ENCODE peak calls at places on chromosome 18, in ten cellular contexts. One of them, this sample, is unnamed.

GRCh38 chr18:33665630-33666029 is 87.6 kb downstream of the ASXL3 start:
- DNase-seq in omental fat pad: no peak
- DNase-seq in lower leg skin: no peak
- DNase-seq in epithelial cell of esophagus: no peak
- DNase-seq in CD4-positive, alpha-beta T cell: no peak
- DNase-seq in HFFc6: no peak
- DNase-seq in GM20000: no peak
- DNase-seq in progenitor cell of endocrine pancreas: no peak
- DNase-seq in SK-N-SH: no peak
- DNase-seq in cardiac muscle cell: no peak
- DNase-seq in this sample: no peak

GRCh38 chr18:79191418-79191817 is 122.2 kb downstream of the ATP9B start:
- DNase-seq in omental fat pad: no peak
- DNase-seq in lower leg skin: no peak
- DNase-seq in epithelial cell of esophagus: no peak
- DNase-seq in CD4-positive, alpha-beta T cell: no peak
- DNase-seq in HFFc6: no peak
- DNase-seq in GM20000: no peak
- DNase-seq in progenitor cell of endocrine pancreas: no peak
- DNase-seq in SK-N-SH: no peak
- DNase-seq in cardiac muscle cell: no peak
- DNase-seq in this sample: no peak

GRCh38 chr18:59451963-59452362 is 92.9 kb upstream of the LMAN1 start:
- DNase-seq in omental fat pad: no peak
- DNase-seq in lower leg skin: no peak
- DNase-seq in epithelial cell of esophagus: no peak
- DNase-seq in CD4-positive, alpha-beta T cell: no peak
- DNase-seq in HFFc6: no peak
- DNase-seq in GM20000: no peak
- DNase-seq in progenitor cell of endocrine pancreas: no peak
- DNase-seq in SK-N-SH: no peak
- DNase-seq in cardiac muscle cell: no peak
- DNase-seq in this sample: no peak

GRCh38 chr18:711693-712400 is 583 bp downstream of the ENOSF1 start:
- DNase-seq in omental fat pad: peak
- DNase-seq in lower leg skin: peak
- DNase-seq in epithelial cell of esophagus: peak
- DNase-seq in CD4-positive, alpha-beta T cell: peak
- DNase-seq in HFFc6: peak
- DNase-seq in GM20000: peak
- DNase-seq in progenitor cell of endocrine pancreas: peak
- DNase-seq in SK-N-SH: peak
- DNase-seq in cardiac muscle cell: peak
- DNase-seq in this sample: peak

GRCh38 chr18:23593720-23594119 is 7.4 kb upstream of the NPC1 start:
- DNase-seq in omental fat pad: no peak
- DNase-seq in lower leg skin: no peak
- DNase-seq in epithelial cell of esophagus: peak
- DNase-seq in CD4-positive, alpha-beta T cell: no peak
- DNase-seq in HFFc6: peak
- DNase-seq in GM20000: no peak
- DNase-seq in progenitor cell of endocrine pancreas: no peak
- DNase-seq in SK-N-SH: no peak
- DNase-seq in cardiac muscle cell: no peak
- DNase-seq in this sample: no peak

GRCh38 chr18:12406376-12407111 is 1.2 kb upstream of the PRELID3A start:
- DNase-seq in omental fat pad: no peak
- DNase-seq in lower leg skin: no peak
- DNase-seq in epithelial cell of esophagus: no peak
- DNase-seq in CD4-positive, alpha-beta T cell: no peak
- DNase-seq in HFFc6: no peak
- DNase-seq in GM20000: no peak
- DNase-seq in progenitor cell of endocrine pancreas: no peak
- DNase-seq in SK-N-SH: no peak
- DNase-seq in cardiac muscle cell: peak
- DNase-seq in this sample: no peak

GRCh38 chr18:45275367-45276113 is 339.7 kb upstream of the SLC14A2 start:
- DNase-seq in omental fat pad: no peak
- DNase-seq in lower leg skin: no peak
- DNase-seq in epithelial cell of esophagus: peak
- DNase-seq in CD4-positive, alpha-beta T cell: no peak
- DNase-seq in HFFc6: peak
- DNase-seq in GM20000: peak
- DNase-seq in progenitor cell of endocrine pancreas: no peak
- DNase-seq in SK-N-SH: no peak
- DNase-seq in cardiac muscle cell: peak
- DNase-seq in this sample: no peak

GRCh38 chr18:77702686-77703085 is 453.0 kb downstream of the GALR1 start:
- DNase-seq in omental fat pad: no peak
- DNase-seq in lower leg skin: no peak
- DNase-seq in epithelial cell of esophagus: peak
- DNase-seq in CD4-positive, alpha-beta T cell: no peak
- DNase-seq in HFFc6: no peak
- DNase-seq in GM20000: no peak
- DNase-seq in progenitor cell of endocrine pancreas: no peak
- DNase-seq in SK-N-SH: peak
- DNase-seq in cardiac muscle cell: peak
- DNase-seq in this sample: no peak

GRCh38 chr18:66317243-66318090 is 286.4 kb downstream of the CDH19 start:
- DNase-seq in omental fat pad: no peak
- DNase-seq in lower leg skin: no peak
- DNase-seq in epithelial cell of esophagus: peak
- DNase-seq in CD4-positive, alpha-beta T cell: no peak
- DNase-seq in HFFc6: no peak
- DNase-seq in GM20000: no peak
- DNase-seq in progenitor cell of endocrine pancreas: no peak
- DNase-seq in SK-N-SH: no peak
- DNase-seq in cardiac muscle cell: no peak
- DNase-seq in this sample: no peak

GRCh38 chr18:7566587-7567486 is at the start of gene PTPRM:
- DNase-seq in omental fat pad: peak
- DNase-seq in lower leg skin: peak
- DNase-seq in epithelial cell of esophagus: peak
- DNase-seq in CD4-positive, alpha-beta T cell: no peak
- DNase-seq in HFFc6: peak
- DNase-seq in GM20000: peak
- DNase-seq in progenitor cell of endocrine pancreas: peak
- DNase-seq in SK-N-SH: peak
- DNase-seq in cardiac muscle cell: peak
- DNase-seq in this sample: peak

GRCh38 chr18:41842886-41843285 is 112.1 kb upstream of the PIK3C3 start:
- DNase-seq in omental fat pad: no peak
- DNase-seq in lower leg skin: no peak
- DNase-seq in epithelial cell of esophagus: peak
- DNase-seq in CD4-positive, alpha-beta T cell: no peak
- DNase-seq in HFFc6: peak
- DNase-seq in GM20000: no peak
- DNase-seq in progenitor cell of endocrine pancreas: no peak
- DNase-seq in SK-N-SH: no peak
- DNase-seq in cardiac muscle cell: no peak
- DNase-seq in this sample: no peak

GRCh38 chr18:69031571-69032451 is 233.9 kb downstream of the CCDC102B start:
- DNase-seq in omental fat pad: no peak
- DNase-seq in lower leg skin: no peak
- DNase-seq in epithelial cell of esophagus: no peak
- DNase-seq in CD4-positive, alpha-beta T cell: no peak
- DNase-seq in HFFc6: no peak
- DNase-seq in GM20000: no peak
- DNase-seq in progenitor cell of endocrine pancreas: no peak
- DNase-seq in SK-N-SH: peak
- DNase-seq in cardiac muscle cell: no peak
- DNase-seq in this sample: no peak

GRCh38 chr18:48622911-48623431 is 84.1 kb downstream of the CTIF start:
- DNase-seq in omental fat pad: no peak
- DNase-seq in lower leg skin: no peak
- DNase-seq in epithelial cell of esophagus: peak
- DNase-seq in CD4-positive, alpha-beta T cell: no peak
- DNase-seq in HFFc6: no peak
- DNase-seq in GM20000: no peak
- DNase-seq in progenitor cell of endocrine pancreas: no peak
- DNase-seq in SK-N-SH: no peak
- DNase-seq in cardiac muscle cell: no peak
- DNase-seq in this sample: no peak

GRCh38 chr18:74517236-74517630 is 17.1 kb upstream of the CNDP1 start:
- DNase-seq in omental fat pad: no peak
- DNase-seq in lower leg skin: no peak
- DNase-seq in epithelial cell of esophagus: no peak
- DNase-seq in CD4-positive, alpha-beta T cell: no peak
- DNase-seq in HFFc6: no peak
- DNase-seq in GM20000: no peak
- DNase-seq in progenitor cell of endocrine pancreas: no peak
- DNase-seq in SK-N-SH: no peak
- DNase-seq in cardiac muscle cell: no peak
- DNase-seq in this sample: no peak

GRCh38 chr18:79382681-79383387 is 12.9 kb upstream of the NFATC1 start:
- DNase-seq in omental fat pad: no peak
- DNase-seq in lower leg skin: peak
- DNase-seq in epithelial cell of esophagus: peak
- DNase-seq in CD4-positive, alpha-beta T cell: no peak
- DNase-seq in HFFc6: no peak
- DNase-seq in GM20000: no peak
- DNase-seq in progenitor cell of endocrine pancreas: no peak
- DNase-seq in SK-N-SH: peak
- DNase-seq in cardiac muscle cell: no peak
- DNase-seq in this sample: no peak

GRCh38 chr18:50986360-50987087 is 18.7 kb downstream of the ELAC1 start:
- DNase-seq in omental fat pad: no peak
- DNase-seq in lower leg skin: no peak
- DNase-seq in epithelial cell of esophagus: peak
- DNase-seq in CD4-positive, alpha-beta T cell: no peak
- DNase-seq in HFFc6: peak
- DNase-seq in GM20000: no peak
- DNase-seq in progenitor cell of endocrine pancreas: no peak
- DNase-seq in SK-N-SH: no peak
- DNase-seq in cardiac muscle cell: no peak
- DNase-seq in this sample: no peak

DNA sequence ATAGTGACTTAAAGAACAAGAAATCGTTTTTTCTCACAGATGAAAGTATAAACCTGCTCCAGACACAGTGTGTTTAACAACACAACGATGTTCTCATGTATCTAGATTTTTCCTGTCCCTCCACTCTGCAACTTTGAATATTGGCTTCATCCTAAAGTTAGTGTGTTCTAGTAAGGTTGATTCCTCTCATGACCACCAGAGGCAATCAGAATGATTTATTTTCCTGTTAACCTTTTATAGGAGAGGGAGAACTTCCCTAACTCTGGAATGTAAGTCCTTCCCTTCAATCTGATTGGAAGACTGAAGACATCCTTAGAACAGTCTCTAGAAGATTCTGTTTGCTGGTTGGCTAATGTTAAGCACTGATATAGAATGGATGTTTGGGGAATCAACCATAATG is 41.0 kb upstream of the TAF4B start:
- DNase-seq in omental fat pad: no peak
- DNase-seq in lower leg skin: no peak
- DNase-seq in epithelial cell of esophagus: peak
- DNase-seq in CD4-positive, alpha-beta T cell: no peak
- DNase-seq in HFFc6: no peak
- DNase-seq in GM20000: no peak
- DNase-seq in progenitor cell of endocrine pancreas: no peak
- DNase-seq in SK-N-SH: no peak
- DNase-seq in cardiac muscle cell: no peak
- DNase-seq in this sample: no peak
- TF ChIP-seq CTCF in omental fat pad: no peak
- TF ChIP-seq CTCF in lower leg skin: no peak
- TF ChIP-seq CTCF in epithelial cell of esophagus: peak
- TF ChIP-seq CTCF in CD4-positive, alpha-beta T cell: peak
- TF ChIP-seq CTCF in HFFc6: peak
- TF ChIP-seq CTCF in GM20000: no peak
- TF ChIP-seq CTCF in progenitor cell of endocrine pancreas: peak
- TF ChIP-seq CTCF in SK-N-SH: no peak
- TF ChIP-seq CTCF in cardiac muscle cell: no peak
- TF ChIP-seq CTCF in this sample: no peak

GRCh38 chr18:29652797-29653196 is 1389.7 kb downstream of the DSC3 start:
- DNase-seq in omental fat pad: no peak
- DNase-seq in lower leg skin: no peak
- DNase-seq in epithelial cell of esophagus: peak
- DNase-seq in CD4-positive, alpha-beta T cell: no peak
- DNase-seq in HFFc6: no peak
- DNase-seq in GM20000: no peak
- DNase-seq in progenitor cell of endocrine pancreas: no peak
- DNase-seq in SK-N-SH: no peak
- DNase-seq in cardiac muscle cell: no peak
- DNase-seq in this sample: no peak
- TF ChIP-seq CTCF in omental fat pad: no peak
- TF ChIP-seq CTCF in lower leg skin: no peak
- TF ChIP-seq CTCF in epithelial cell of esophagus: no peak
- TF ChIP-seq CTCF in CD4-positive, alpha-beta T cell: no peak
- TF ChIP-seq CTCF in HFFc6: no peak
- TF ChIP-seq CTCF in GM20000: no peak
- TF ChIP-seq CTCF in progenitor cell of endocrine pancreas: no peak
- TF ChIP-seq CTCF in SK-N-SH: no peak
- TF ChIP-seq CTCF in cardiac muscle cell: no peak
- TF ChIP-seq CTCF in this sample: no peak

GRCh38 chr18:21853020-21853419 is 112.4 kb downstream of the MIB1 start:
- DNase-seq in omental fat pad: no peak
- DNase-seq in lower leg skin: no peak
- DNase-seq in epithelial cell of esophagus: no peak
- DNase-seq in CD4-positive, alpha-beta T cell: no peak
- DNase-seq in HFFc6: no peak
- DNase-seq in GM20000: peak
- DNase-seq in progenitor cell of endocrine pancreas: no peak
- DNase-seq in SK-N-SH: no peak
- DNase-seq in cardiac muscle cell: peak
- DNase-seq in this sample: no peak

GRCh38 chr18:21853972-21854563 is 113.5 kb downstream of the MIB1 start:
- DNase-seq in omental fat pad: no peak
- DNase-seq in lower leg skin: no peak
- DNase-seq in epithelial cell of esophagus: no peak
- DNase-seq in CD4-positive, alpha-beta T cell: no peak
- DNase-seq in HFFc6: no peak
- DNase-seq in GM20000: no peak
- DNase-seq in progenitor cell of endocrine pancreas: no peak
- DNase-seq in SK-N-SH: no peak
- DNase-seq in cardiac muscle cell: no peak
- DNase-seq in this sample: no peak

GRCh38 chr18:21855432-21855831 is 114.8 kb downstream of the MIB1 start:
- DNase-seq in omental fat pad: no peak
- DNase-seq in lower leg skin: no peak
- DNase-seq in epithelial cell of esophagus: no peak
- DNase-seq in CD4-positive, alpha-beta T cell: no peak
- DNase-seq in HFFc6: no peak
- DNase-seq in GM20000: no peak
- DNase-seq in progenitor cell of endocrine pancreas: no peak
- DNase-seq in SK-N-SH: no peak
- DNase-seq in cardiac muscle cell: no peak
- DNase-seq in this sample: no peak

GRCh38 chr18:21851327-21851961 is 110.9 kb downstream of the MIB1 start:
- DNase-seq in omental fat pad: no peak
- DNase-seq in lower leg skin: no peak
- DNase-seq in epithelial cell of esophagus: peak
- DNase-seq in CD4-positive, alpha-beta T cell: no peak
- DNase-seq in HFFc6: peak
- DNase-seq in GM20000: peak
- DNase-seq in progenitor cell of endocrine pancreas: no peak
- DNase-seq in SK-N-SH: peak
- DNase-seq in cardiac muscle cell: no peak
- DNase-seq in this sample: no peak
- TF ChIP-seq CTCF in omental fat pad: no peak
- TF ChIP-seq CTCF in lower leg skin: no peak
- TF ChIP-seq CTCF in epithelial cell of esophagus: peak
- TF ChIP-seq CTCF in CD4-positive, alpha-beta T cell: peak
- TF ChIP-seq CTCF in HFFc6: peak
- TF ChIP-seq CTCF in GM20000: no peak
- TF ChIP-seq CTCF in progenitor cell of endocrine pancreas: peak
- TF ChIP-seq CTCF in SK-N-SH: peak
- TF ChIP-seq CTCF in cardiac muscle cell: peak
- TF ChIP-seq CTCF in this sample: no peak

GRCh38 chr18:62802523-62802922 is 87.2 kb downstream of the PHLPP1 start:
- DNase-seq in omental fat pad: no peak
- DNase-seq in lower leg skin: no peak
- DNase-seq in epithelial cell of esophagus: peak
- DNase-seq in CD4-positive, alpha-beta T cell: no peak
- DNase-seq in HFFc6: no peak
- DNase-seq in GM20000: no peak
- DNase-seq in progenitor cell of endocrine pancreas: no peak
- DNase-seq in SK-N-SH: no peak
- DNase-seq in cardiac muscle cell: no peak
- DNase-seq in this sample: no peak
- TF ChIP-seq CTCF in omental fat pad: no peak
- TF ChIP-seq CTCF in lower leg skin: no peak
- TF ChIP-seq CTCF in epithelial cell of esophagus: peak
- TF ChIP-seq CTCF in CD4-positive, alpha-beta T cell: no peak
- TF ChIP-seq CTCF in HFFc6: peak
- TF ChIP-seq CTCF in GM20000: no peak
- TF ChIP-seq CTCF in progenitor cell of endocrine pancreas: no peak
- TF ChIP-seq CTCF in SK-N-SH: peak
- TF ChIP-seq CTCF in cardiac muscle cell: peak
- TF ChIP-seq CTCF in this sample: no peak

This sample was measured in natural killer cell.